ENCODE peak calls at places on chromosomes 2 and 18, in four cellular contexts. W is endothelial cell of umbilical vein, Y is A549, T is K562. J is an unnamed sample.

GRCh38 chr2:72892506-72893173 is 5.4 kb downstream of the SPR start:
- DNase-seq in Y (peak; percentile 85), W (peak; percentile 60), T (peak; percentile 54), J (peak; percentile 74)

GRCh38 chr2:83602753-83603152 is 856.3 kb downstream of the SUCLG1 start:
- DNase-seq in T (no peak), W (no peak), Y (peak; percentile 6), J (peak; percentile 14)

GRCh38 chr18:46260016-46260878 is 156.1 kb downstream of the HAUS1 start:
- DNase-seq in W (no peak), T (no peak), Y (no peak), J (no peak)

GRCh38 chr2:148674063-148675020 is 29.8 kb downstream of the EPC2 start:
- DNase-seq in W (peak; percentile 29), Y (peak; percentile 44), T (peak; percentile 67), J (peak; percentile 41)

GRCh38 chr2:158482594-158482993 is 25.8 kb downstream of the PKP4 start:
- DNase-seq in T (no peak), W (no peak), Y (no peak), J (peak; percentile 12)

GRCh38 chr2:148130571-148130970 is 109.7 kb downstream of the MBD5 start:
- DNase-seq in W (no peak), Y (peak; percentile 41), T (no peak), J (no peak)

GRCh38 chr18:415627-416612 is 84.6 kb downstream of the COLEC12 start:
- DNase-seq in W (no peak), Y (no peak), T (no peak), J (no peak)

GRCh38 chr18:76340410-76340809 is 154.6 kb downstream of the ZNF516 start:
- DNase-seq in T (no peak), Y (no peak), W (no peak), J (no peak)

GRCh38 chr2:236968101-236968886 is 117.4 kb upstream of the COPS8 start:
- DNase-seq in T (no peak), W (no peak), Y (no peak), J (no peak)

GRCh38 chr2:18910843-18911242 is 321.5 kb upstream of the NT5C1B start:
- DNase-seq in Y (peak; percentile 22), T (no peak), W (no peak), J (no peak)

GRCh38 chr2:240622631-240623235 is 2.5 kb upstream of the GPR35 start:
- DNase-seq in T (no peak), Y (no peak), W (no peak), J (no peak)

GRCh38 chr2:85438291-85439110 is 20.0 kb downstream of the SH2D6 start:
- DNase-seq in Y (no peak), W (no peak), T (no peak), J (peak; percentile 69)
- TF ChIP-seq POLR2A in Y (no peak), W (no peak), T (no peak), J (peak; percentile 3)

GRCh38 chr2:107932986-107933385 is 53.3 kb upstream of the SLC5A7 start:
- DNase-seq in T (no peak), Y (peak; percentile 23), W (no peak), J (peak; percentile 14)

GRCh38 chr2:107927034-107927534 is 59.2 kb upstream of the SLC5A7 start:
- DNase-seq in Y (no peak), T (no peak), W (no peak), J (no peak)

GRCh38 chr2:107936427-107937359 is 49.6 kb upstream of the SLC5A7 start:
- DNase-seq in T (peak; percentile 28), Y (peak; percentile 11), W (no peak), J (peak; percentile 47)

GRCh38 chr2:107932483-107932882 is 53.8 kb upstream of the SLC5A7 start:
- DNase-seq in Y (no peak), T (no peak), W (no peak), J (no peak)
- TF ChIP-seq MYC in Y (no peak), T (no peak), W (no peak), J (no peak)

GRCh38 chr2:133171396-133172004 is 396.8 kb downstream of the NCKAP5 start:
- DNase-seq in Y (peak; percentile 66), T (no peak), W (peak; percentile 79), J (peak; percentile 63)
- TF ChIP-seq CTCF in Y (peak; percentile 83), T (peak; percentile 44), W (peak; percentile 48), J (peak; percentile 55)

GRCh38 chr18:24138281-24138883 is 480 bp upstream of the CABYR start:
- DNase-seq in W (no peak), Y (no peak), T (no peak), J (no peak)

GRCh38 chr18:24142376-24142775 is 3.5 kb downstream of the CABYR start:
- DNase-seq in W (no peak), Y (no peak), T (no peak), J (no peak)

GRCh38 chr18:24140697-24141096 is 1.8 kb downstream of the CABYR start:
- DNase-seq in W (no peak), T (no peak), Y (no peak), J (no peak)

GRCh38 chr18:24136967-24137373 is 1.9 kb upstream of the CABYR start:
- DNase-seq in T (no peak), Y (peak; percentile 39), W (no peak), J (no peak)

GRCh38 chr18:24138884-24139616 is at the start of gene CABYR:
- DNase-seq in T (no peak), W (peak; percentile 83), Y (peak; percentile 91), J (peak; percentile 53)
- TF ChIP-seq POLR2A in T (no peak), W (peak; percentile 94), Y (peak; percentile 98), J (no peak)

DNA sequence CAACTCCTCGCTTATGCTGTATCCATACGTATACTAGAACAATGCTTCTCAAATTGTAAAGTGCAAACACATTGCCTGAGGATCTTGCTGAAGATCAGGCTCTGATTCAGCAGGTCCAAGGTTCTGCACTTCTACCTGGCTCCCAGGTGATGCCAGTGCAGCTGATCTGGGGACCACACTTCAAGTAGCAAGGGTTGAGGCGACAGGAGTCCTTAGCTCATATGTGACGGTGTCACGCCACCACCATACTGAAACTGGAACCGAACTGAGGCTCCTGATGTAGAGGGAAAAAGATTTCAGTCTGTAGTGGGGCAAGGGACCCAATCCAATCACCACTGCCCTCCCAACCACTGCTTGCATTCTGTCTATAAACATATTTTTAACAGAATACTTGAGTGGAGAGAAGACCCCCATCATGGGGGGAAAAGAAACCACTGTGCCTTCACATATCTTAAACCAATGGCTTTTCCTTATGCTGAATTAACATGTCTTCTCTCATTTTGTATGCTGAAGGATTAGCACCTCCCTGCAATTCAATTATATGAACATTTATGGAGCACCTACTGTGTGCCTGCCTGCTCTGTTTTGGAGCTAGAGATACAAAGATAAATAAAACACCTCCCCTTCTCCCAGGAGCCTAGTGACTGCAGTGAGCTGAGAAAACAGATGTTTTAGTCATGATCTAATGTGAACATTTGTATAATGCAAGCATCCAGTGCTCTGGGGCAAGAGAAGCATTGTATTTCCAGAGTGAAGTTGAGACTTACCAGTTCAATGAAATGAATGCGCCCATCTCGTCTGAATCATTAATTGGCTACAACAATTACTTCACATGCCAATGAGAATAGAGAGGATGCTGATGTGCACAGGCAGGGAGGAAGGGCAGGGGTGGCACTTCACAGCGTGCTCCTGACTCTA is 6.6 kb upstream of the ASAP2 start:
- DNase-seq in T (no peak), Y (no peak), W (no peak), J (no peak)
- TF ChIP-seq MYC in T (no peak), Y (no peak), W (no peak), J (no peak)

GRCh38 chr2:16890081-16890480 is 224.4 kb upstream of the CYRIA start:
- DNase-seq in W (no peak), Y (peak; percentile 7), T (no peak), J (peak; percentile 5)
- TF ChIP-seq CTCF in W (no peak), Y (no peak), T (no peak), J (no peak)